ENCODE peak calls at places on chromosomes 2 and 18, in six cellular contexts. D is GM23248, Y is brain microvascular endothelial cell, R is aorta, K is NT2/D1, O is body of pancreas. Q is an unnamed sample. For H3K36me3, the result is how much of the 10 kb centered on the place peaks cover.

GRCh38 chr2:106581755-106582430 is 94.7 kb downstream of the CD8B2 start:
- DNase-seq in K (no peak), D (peak), Y (peak), R (peak), O (peak), Q (peak)

GRCh38 chr2:30385327-30385726 is 61.7 kb upstream of the LCLAT1 start:
- DNase-seq in D (peak), Y (peak), K (no peak), R (no peak), O (no peak), Q (peak)

GRCh38 chr18:46215902-46216723 is 111.9 kb downstream of the HAUS1 start:
- DNase-seq in O (no peak), R (no peak), Y (no peak), D (no peak), K (no peak), Q (no peak)

GRCh38 chr2:236939271-236939670 is 146.4 kb upstream of the COPS8 start:
- DNase-seq in O (no peak), K (no peak), Y (no peak), R (no peak), D (no peak), Q (no peak)

GRCh38 chr2:47769318-47769717 is 13.6 kb upstream of the MSH6 start:
- DNase-seq in K (no peak), R (no peak), O (no peak), Y (no peak), D (no peak), Q (no peak)

GRCh38 chr2:100178085-100178788 is 35.8 kb upstream of the AFF3 start:
- DNase-seq in D (peak), O (peak), Y (peak), K (peak), R (no peak), Q (peak)

GRCh38 chr2:8678731-8679566 is 2.9 kb upstream of the ID2 start:
- DNase-seq in O (peak), Y (peak), R (peak), K (peak), D (peak), Q (peak)

GRCh38 chr2:60873381-60873780 is 8.0 kb upstream of the REL start:
- DNase-seq in D (no peak), O (no peak), R (no peak), K (no peak), Y (no peak), Q (no peak)

GRCh38 chr2:237432484-237433092 is 18.6 kb upstream of the COL6A3 start:
- DNase-seq in Y (peak), K (no peak), R (no peak), D (peak), O (no peak), Q (peak)

GRCh38 chr18:3665187-3665586 is 215.2 kb downstream of the TGIF1 start:
- DNase-seq in O (no peak), R (no peak), D (no peak), K (no peak), Y (no peak), Q (no peak)

GRCh38 chr2:148643998-148644884 is at the start of gene EPC2:
- DNase-seq in D (peak), Y (peak), O (peak), K (peak), R (peak), Q (peak)

GRCh38 chr18:43534511-43534910 is 257.2 kb upstream of the SYT4 start:
- DNase-seq in D (peak), R (no peak), K (no peak), Y (no peak), O (no peak), Q (no peak)

GRCh38 chr2:118980573-118980972 is 38.6 kb downstream of the MARCO start:
- DNase-seq in K (no peak), O (no peak), Y (no peak), D (no peak), R (no peak), Q (no peak)

GRCh38 chr18:13136689-13137040 is 81.9 kb upstream of the LDLRAD4 start:
- DNase-seq in Y (no peak), K (no peak), R (peak), O (no peak), D (peak), Q (peak)

GRCh38 chr2:189222440-189222839 is 42.9 kb upstream of the COL5A2 start:
- DNase-seq in R (peak), O (peak), K (no peak), Y (no peak), D (peak), Q (no peak)

GRCh38 chr2:38159621-38160020 is 83.7 kb upstream of the CYP1B1 start:
- DNase-seq in O (no peak), Y (no peak), D (no peak), R (no peak), K (no peak), Q (no peak)

GRCh38 chr18:50055474-50055873 is 139.5 kb downstream of the MYO5B start:
- DNase-seq in K (no peak), Y (no peak), O (no peak), D (no peak), R (no peak), Q (no peak)

GRCh38 chr18:50058731-50059130 is 136.2 kb downstream of the MYO5B start:
- DNase-seq in D (no peak), Y (no peak), K (no peak), O (no peak), R (no peak), Q (no peak)

GRCh38 chr18:50057009-50057408 is 137.9 kb downstream of the MYO5B start:
- DNase-seq in D (no peak), K (no peak), R (no peak), Y (no peak), O (no peak), Q (no peak)

GRCh38 chr18:50053142-50053541 is 141.8 kb downstream of the MYO5B start:
- DNase-seq in Y (no peak), D (no peak), R (no peak), K (no peak), O (no peak), Q (no peak)

DNA sequence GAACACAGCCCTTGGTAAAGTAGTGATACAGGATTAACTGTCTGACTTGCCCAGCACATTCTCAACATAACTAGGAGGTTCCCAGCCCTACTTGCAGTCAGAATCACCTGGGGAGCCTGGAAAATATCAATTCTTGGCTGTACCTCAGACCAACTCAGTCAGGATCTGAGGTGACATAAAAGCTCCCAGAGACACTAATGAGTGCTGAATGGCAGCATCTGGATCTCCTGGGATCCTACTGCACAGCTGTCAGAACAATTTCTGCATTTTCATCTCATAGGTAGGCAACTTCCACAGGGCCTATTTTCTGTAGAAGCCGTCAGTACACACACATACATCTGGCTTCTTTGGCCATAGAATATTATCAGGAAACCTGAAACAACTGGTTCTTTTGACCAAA is 138.8 kb downstream of the MYO5B start:
- DNase-seq in R (no peak), Y (no peak), K (no peak), D (no peak), O (no peak), Q (no peak)
- H3K4me3 ChIP-seq in R (no peak), Y (no peak), K (no peak), D (no peak), O (no peak), Q (no peak)

DNA sequence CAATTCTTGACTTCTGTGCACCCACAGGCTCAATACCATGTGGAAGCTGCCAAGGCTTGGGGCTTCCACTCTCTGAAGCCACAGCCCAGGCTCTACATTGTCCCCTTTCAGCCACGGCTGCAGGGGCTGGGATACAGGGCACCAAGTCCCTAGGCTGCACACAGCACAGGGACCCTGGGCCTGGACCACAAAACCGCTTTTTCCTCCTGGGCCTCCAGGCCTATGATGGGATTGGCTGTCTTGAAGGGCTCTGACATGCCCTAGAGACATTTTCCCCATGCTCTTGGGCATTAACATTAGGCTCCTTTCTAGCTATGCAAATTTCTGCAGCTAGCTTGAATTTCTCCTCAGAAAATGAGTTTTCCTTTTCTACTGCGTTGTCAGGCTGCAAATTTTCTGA is 29.7 kb downstream of the NUP35 start:
- DNase-seq in O (no peak), K (no peak), Y (no peak), D (no peak), R (no peak), Q (no peak)
- H3K36me3 ChIP-seq in O (under half), K (half or more), Y (under half), D (under half), R (under half), Q (under half)

DNA sequence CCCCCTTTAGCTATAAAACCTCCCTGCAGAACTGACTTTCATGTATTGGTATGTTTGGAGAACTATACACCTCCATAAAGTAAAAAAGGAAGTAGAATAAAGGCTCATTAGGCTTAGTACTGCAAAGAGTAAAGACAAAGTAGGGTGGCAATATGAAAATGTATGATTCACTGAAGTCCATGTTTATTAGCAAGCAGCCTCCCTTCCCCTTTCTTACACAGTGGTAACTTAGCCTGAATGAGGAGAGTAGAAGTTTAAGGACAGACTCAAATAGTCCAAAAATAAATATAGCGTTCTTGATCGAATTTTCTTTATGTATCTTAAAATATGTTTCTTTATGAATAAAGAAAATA is 1.5 kb downstream of the ZNF804A start:
- DNase-seq in O (no peak), Y (no peak), D (peak), K (no peak), R (no peak), Q (no peak)
- H3K4me3 ChIP-seq in O (no peak), Y (peak), D (peak), K (no peak), R (no peak), Q (no peak)

GRCh38 chr2:24955232-24955631 is 16.5 kb downstream of the DNAJC27 start:
- DNase-seq in O (no peak), Y (no peak), R (no peak), D (no peak), K (no peak), Q (no peak)

GRCh38 chr2:24948506-24948905 is 23.2 kb downstream of the DNAJC27 start:
- DNase-seq in R (no peak), K (no peak), D (no peak), O (no peak), Y (no peak), Q (no peak)

GRCh38 chr2:24945907-24946306 is 25.8 kb downstream of the DNAJC27 start:
- DNase-seq in O (no peak), D (peak), K (no peak), R (no peak), Y (no peak), Q (no peak)

GRCh38 chr2:24947758-24948157 is 24.0 kb downstream of the DNAJC27 start:
- DNase-seq in R (no peak), Y (no peak), O (no peak), D (no peak), K (no peak), Q (no peak)

GRCh38 chr2:24950100-24950499 is 21.7 kb downstream of the DNAJC27 start:
- DNase-seq in O (no peak), Y (no peak), D (no peak), R (no peak), K (no peak), Q (no peak)
- H3K36me3 ChIP-seq in O (under half), Y (under half), D (under half), R (under half), K (under half), Q (under half)